ENCODE peak calls at places on chromosomes 5 and 9, in seven cellular contexts. Y is AG20443; M is Daoy; I is amniotic stem cell; A is activated T-cell treated with anti-CD3 and anti-CD28 coated beads, Interleukin-2, amount 50 U/mL, for 48 hours; E is pancreas; U is HT-29. F is an unnamed sample.

GRCh38 chr5:119578937-119579336 is 50.4 kb upstream of the FAM170A start:
- DNase-seq in I (no peak), E (peak), M (peak), A (no peak), Y (no peak), U (peak), F (no peak)

GRCh38 chr5:133977858-133978257 is 9.4 kb upstream of the C5orf15 start:
- DNase-seq in I (no peak), U (no peak), E (no peak), Y (peak), A (no peak), M (peak), F (no peak)

GRCh38 chr9:38073882-38074281 is 4.9 kb upstream of the SHB start:
- DNase-seq in U (no peak), M (no peak), A (no peak), Y (no peak), E (no peak), I (no peak), F (no peak)

GRCh38 chr5:1519631-1520141 is 4.1 kb downstream of the LPCAT1 start:
- DNase-seq in U (no peak), Y (no peak), M (no peak), E (no peak), A (peak), I (no peak), F (no peak)

GRCh38 chr9:127974002-127974768 is 6.6 kb downstream of the EEIG1 start:
- DNase-seq in Y (no peak), U (no peak), E (no peak), M (no peak), I (no peak), A (peak), F (no peak)

GRCh38 chr5:98583572-98583971 is 189.9 kb upstream of the RGMB start:
- DNase-seq in U (no peak), E (no peak), I (no peak), Y (no peak), M (no peak), A (no peak), F (no peak)

GRCh38 chr9:35748858-35749514 is at the start of the genes GBA2 and RGP1:
- DNase-seq in I (peak), U (peak), A (peak), Y (peak), E (peak), M (peak), F (no peak)

GRCh38 chr9:135073081-135073740 is 14.3 kb upstream of the OLFM1 start:
- DNase-seq in A (no peak), E (no peak), I (no peak), M (no peak), U (no peak), Y (no peak), F (no peak)